ENCODE peak calls at places on chromosomes 7 and 10, in nine cellular contexts. Y is SK-N-SH; U is right lobe of liver; O is NCI-H460; X is CD8-positive, alpha-beta T cell; T is endothelial cell of umbilical vein; F is naive thymus-derived CD8-positive, alpha-beta T cell; A is neural progenitor cell; V is stimulated activated CD4-positive, alpha-beta T cell treated with anti-CD3 and anti-CD28 coated beads, Interleukin-1b, Interleukin-23, amount 100 ng/mL, for 1 hour. E is an unnamed sample.

GRCh38 chr7:48708635-48709034 is 215.7 kb upstream of the CDC14C start:
- DNase-seq in Y (no peak), U (no peak), O (no peak), X (no peak), T (no peak), F (no peak), A (peak), V (no peak), E (no peak)

GRCh38 chr7:29239638-29240037 is 45.1 kb downstream of the CHN2 start:
- DNase-seq in Y (no peak), U (peak), O (no peak), X (no peak), T (no peak), F (no peak), A (peak), V (no peak), E (no peak)

GRCh38 chr7:150367677-150368097 is 935 bp upstream of the REPIN1 start:
- DNase-seq in Y (no peak), U (no peak), O (no peak), X (no peak), T (no peak), F (no peak), A (no peak), V (no peak), E (no peak)

GRCh38 chr10:103204353-103205255 is 11.5 kb upstream of the NT5C2 start:
- DNase-seq in Y (no peak), U (no peak), O (no peak), X (no peak), T (no peak), F (no peak), A (peak), V (no peak), E (no peak)

GRCh38 chr10:96073722-96074121 is 30.3 kb downstream of the CCNJ start:
- DNase-seq in Y (no peak), U (no peak), O (no peak), X (no peak), T (peak), F (no peak), A (no peak), V (no peak), E (no peak)

GRCh38 chr10:104022020-104022419 is 55.1 kb downstream of the SLK start:
- DNase-seq in Y (no peak), U (no peak), O (no peak), X (no peak), T (peak), F (no peak), A (no peak), V (no peak), E (no peak)

GRCh38 chr7:67267914-67268313 is 271.3 kb downstream of the TYW1 start:
- DNase-seq in Y (no peak), U (no peak), O (no peak), X (no peak), T (no peak), F (no peak), A (peak), V (no peak), E (no peak)

GRCh38 chr10:82660205-82660604 is 785.2 kb downstream of the NRG3 start:
- DNase-seq in Y (no peak), U (no peak), O (no peak), X (no peak), T (peak), F (no peak), A (no peak), V (no peak), E (no peak)

GRCh38 chr10:38730076-38730475 is 635.9 kb downstream of the ZNF37A start:
- DNase-seq in Y (no peak), U (no peak), O (no peak), X (no peak), T (no peak), F (no peak), A (no peak), V (no peak), E (no peak)

GRCh38 chr7:124085168-124085567 is 52.3 kb upstream of the TMEM229A start:
- DNase-seq in Y (peak), U (peak), O (no peak), X (no peak), T (peak), F (no peak), A (no peak), V (no peak), E (no peak)

GRCh38 chr7:2680256-2680655 is 7.7 kb upstream of the AMZ1 start:
- DNase-seq in Y (no peak), U (no peak), O (no peak), X (no peak), T (no peak), F (no peak), A (no peak), V (no peak), E (no peak)

GRCh38 chr10:25083546-25084111 is 67.2 kb downstream of the THNSL1 start:
- DNase-seq in Y (no peak), U (no peak), O (no peak), X (no peak), T (no peak), F (no peak), A (no peak), V (no peak), E (no peak)

GRCh38 chr10:100238429-100238828 is 9.0 kb upstream of the CHUK start:
- DNase-seq in Y (no peak), U (no peak), O (no peak), X (no peak), T (no peak), F (no peak), A (no peak), V (no peak), E (no peak)

GRCh38 chr7:65390588-65390987 is 16.9 kb downstream of the ZNF92 start:
- DNase-seq in Y (no peak), U (no peak), O (no peak), X (no peak), T (no peak), F (no peak), A (no peak), V (no peak), E (no peak)

GRCh38 chr7:132738254-132738653 is 162.0 kb upstream of the PLXNA4 start:
- DNase-seq in Y (no peak), U (no peak), O (no peak), X (no peak), T (peak), F (no peak), A (no peak), V (no peak), E (no peak)

GRCh38 chr10:8498881-8499280 is 444.4 kb downstream of the GATA3 start:
- DNase-seq in Y (no peak), U (no peak), O (no peak), X (no peak), T (no peak), F (no peak), A (no peak), V (no peak), E (no peak)

GRCh38 chr10:59575269-59575668 is 134.4 kb downstream of the SLC16A9 start:
- DNase-seq in Y (no peak), U (no peak), O (no peak), X (no peak), T (no peak), F (no peak), A (no peak), V (no peak), E (no peak)

GRCh38 chr7:90709501-90710465 is 113.7 kb downstream of the CDK14 start:
- DNase-seq in Y (no peak), U (no peak), O (no peak), X (no peak), T (peak), F (no peak), A (no peak), V (no peak), E (no peak)

GRCh38 chr10:86291616-86292340 is 74.8 kb downstream of the GRID1 start:
- DNase-seq in Y (peak), U (no peak), O (no peak), X (peak), T (no peak), F (no peak), A (peak), V (no peak), E (no peak)

GRCh38 chr10:5666324-5667220 is at the start of gene ASB13:
- DNase-seq in Y (peak), U (peak), O (peak), X (peak), T (peak), F (peak), A (peak), V (peak), E (no peak)

GRCh38 chr10:17836917-17837316 is 27.8 kb downstream of the MRC1 start:
- DNase-seq in Y (no peak), U (peak), O (peak), X (no peak), T (peak), F (no peak), A (peak), V (no peak), E (no peak)

GRCh38 chr7:927031-927671 is 27.3 kb downstream of the ADAP1 start:
- DNase-seq in Y (no peak), U (peak), O (no peak), X (no peak), T (no peak), F (no peak), A (no peak), V (no peak), E (no peak)

GRCh38 chr7:2542924-2543871 is 12.1 kb downstream of the BRAT1 start:
- DNase-seq in Y (peak), U (no peak), O (no peak), X (no peak), T (no peak), F (no peak), A (no peak), V (no peak), E (no peak)